ENCODE peak calls at places on chromosomes 1 and 21, in six cellular contexts. S is A549, L is K562, N is endothelial cell of umbilical vein, Q is H1, X is HepG2. T is an unnamed sample.

GRCh38 chr1:172851871-172852270 is 193.0 kb downstream of the FASLG start:
- DNase-seq in N (no peak), Q (no peak), S (no peak), X (no peak), L (no peak), T (no peak)

GRCh38 chr21:42366292-42367010 is at the start of gene TFF1:
- DNase-seq in N (peak; percentile 2), L (no peak), X (peak; percentile 71), S (peak; percentile 41), Q (no peak), T (no peak)

GRCh38 chr1:11918779-11919519 is 7.3 kb downstream of the KIAA2013 start:
- DNase-seq in N (no peak), Q (no peak), X (no peak), S (no peak), L (no peak), T (no peak)

GRCh38 chr1:110383311-110383990 is 7.4 kb downstream of the SLC16A4 start:
- DNase-seq in N (peak; percentile 1), Q (no peak), S (no peak), L (no peak), X (no peak), T (no peak)

GRCh38 chr1:225360119-225360518 is 67.7 kb downstream of the LBR start:
- DNase-seq in X (no peak), L (no peak), S (no peak), N (no peak), Q (no peak), T (no peak)

GRCh38 chr21:35719105-35719504 is 341.2 kb downstream of the SETD4 start:
- DNase-seq in Q (no peak), L (no peak), N (no peak), S (no peak), X (no peak), T (no peak)

GRCh38 chr1:32263744-32264143 is 12.7 kb downstream of the LCK start:
- DNase-seq in S (no peak), Q (no peak), N (no peak), X (no peak), L (no peak), T (no peak)

GRCh38 chr1:37147906-37148305 is 113.6 kb upstream of the GRIK3 start:
- DNase-seq in N (no peak), Q (no peak), S (no peak), L (no peak), X (no peak), T (no peak)

GRCh38 chr1:158798531-158798930 is 17.5 kb upstream of the OR6N2 start:
- DNase-seq in X (no peak), S (no peak), L (no peak), N (no peak), Q (no peak), T (no peak)

GRCh38 chr1:57142999-57143398 is 177.2 kb upstream of the C8B start:
- DNase-seq in N (no peak), X (no peak), Q (no peak), L (no peak), S (no peak), T (no peak)

GRCh38 chr1:203629509-203630082 is 3.0 kb downstream of the ATP2B4 start:
- DNase-seq in X (no peak), S (no peak), L (peak; percentile 74), Q (no peak), N (peak; percentile 64), T (peak; percentile 71)

GRCh38 chr1:228463559-228464455 is 23.4 kb upstream of the RNF187 start:
- DNase-seq in N (no peak), Q (no peak), S (peak; percentile 77), L (peak; percentile 94), X (no peak), T (peak; percentile 73)

GRCh38 chr1:8211620-8212442 is 106.1 kb upstream of the SLC45A1 start:
- DNase-seq in S (peak; percentile 57), L (no peak), Q (no peak), N (peak; percentile 92), X (peak; percentile 97), T (no peak)

GRCh38 chr1:28171246-28171645 is 5.2 kb downstream of the PTAFR start:
- DNase-seq in Q (no peak), N (no peak), X (no peak), S (no peak), L (no peak), T (no peak)

GRCh38 chr1:95126366-95126765 is 9.2 kb downstream of the TLCD4 start:
- DNase-seq in L (no peak), S (no peak), X (no peak), Q (no peak), N (no peak), T (no peak)

GRCh38 chr1:106080608-106081325 is 975.7 kb upstream of the PRMT6 start:
- DNase-seq in S (no peak), X (no peak), N (no peak), Q (no peak), L (no peak), T (peak; percentile 70)

GRCh38 chr21:36859744-36860501 is 106.5 kb downstream of the HLCS start:
- DNase-seq in Q (peak; percentile 31), N (peak; percentile 58), X (peak; percentile 81), L (peak; percentile 95), S (peak; percentile 63), T (peak; percentile 82)

GRCh38 chr1:210246447-210246846 is 13.9 kb downstream of the SERTAD4 start:
- DNase-seq in L (no peak), N (peak; percentile 42), X (no peak), S (no peak), Q (no peak), T (no peak)

DNA sequence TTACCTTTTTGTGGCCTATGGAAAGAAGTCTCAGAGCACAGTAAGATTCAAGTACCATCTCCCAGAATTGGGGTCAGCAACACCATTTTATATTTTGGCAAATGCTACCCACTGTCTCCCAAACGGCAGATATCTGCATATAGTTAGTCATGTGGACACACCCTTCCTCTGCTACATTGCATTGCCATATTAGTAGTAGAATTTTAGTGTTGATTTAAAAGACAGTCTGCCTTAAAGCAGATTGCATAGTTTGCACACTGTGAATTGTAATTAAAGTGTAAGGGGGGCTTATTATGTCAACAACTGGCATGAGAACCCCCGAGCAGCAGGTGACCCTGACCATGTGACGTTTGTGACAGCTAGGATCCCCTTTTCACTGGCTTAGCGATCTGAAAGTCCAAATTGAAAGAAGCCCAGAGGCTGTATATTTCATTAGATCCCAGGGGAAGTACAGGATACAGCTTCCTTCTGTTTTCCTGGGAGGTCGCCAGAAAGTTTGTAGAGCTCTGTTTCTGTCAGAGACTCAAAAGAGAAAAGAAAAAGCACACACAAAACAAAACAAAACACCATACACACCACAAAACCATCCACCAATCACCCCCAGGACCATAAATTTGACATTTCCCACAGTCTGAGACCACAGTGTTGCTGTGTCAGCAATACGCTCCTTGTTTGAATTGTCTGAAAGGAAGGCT is 172.4 kb downstream of the NFIA start:
- DNase-seq in Q (no peak), S (no peak), L (no peak), N (peak; percentile 70), X (no peak), T (no peak)
- TF ChIP-seq JUN in Q (no peak), S (no peak), L (no peak), N (no peak), X (no peak), T (no peak)

DNA sequence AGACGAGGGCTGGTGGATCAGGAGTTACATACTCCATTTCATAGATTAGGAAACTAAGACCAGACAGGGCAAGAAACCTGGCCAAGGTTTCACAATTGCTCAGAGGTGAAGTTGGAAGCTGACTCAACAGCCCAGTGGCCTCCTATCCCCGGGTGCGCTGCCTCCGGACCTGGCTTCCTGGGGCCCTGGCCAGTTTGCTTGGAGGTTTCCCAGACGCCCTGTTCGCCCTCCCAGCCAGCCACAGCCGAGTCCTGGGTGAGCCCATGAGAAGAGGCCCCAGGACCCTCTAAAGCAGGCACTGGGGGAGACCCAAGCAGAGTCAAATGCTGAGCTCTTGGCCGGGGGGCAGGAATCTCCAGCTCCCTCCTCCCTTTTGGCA is 180.1 kb downstream of the ZBTB18 start:
- DNase-seq in N (no peak), Q (no peak), X (no peak), S (no peak), L (no peak), T (no peak)
- TF ChIP-seq JUN in N (no peak), Q (no peak), X (no peak), S (no peak), L (no peak), T (no peak)

GRCh38 chr1:55399385-55399784 is 184.2 kb upstream of the USP24 start:
- DNase-seq in L (no peak), X (no peak), S (no peak), Q (no peak), N (peak; percentile 5), T (no peak)

GRCh38 chr1:55400560-55400959 is 185.4 kb upstream of the USP24 start:
- DNase-seq in S (no peak), X (no peak), N (no peak), L (no peak), Q (no peak), T (no peak)

GRCh38 chr1:55402676-55403464 is 187.7 kb upstream of the USP24 start:
- DNase-seq in L (no peak), S (no peak), X (no peak), Q (no peak), N (no peak), T (no peak)

DNA sequence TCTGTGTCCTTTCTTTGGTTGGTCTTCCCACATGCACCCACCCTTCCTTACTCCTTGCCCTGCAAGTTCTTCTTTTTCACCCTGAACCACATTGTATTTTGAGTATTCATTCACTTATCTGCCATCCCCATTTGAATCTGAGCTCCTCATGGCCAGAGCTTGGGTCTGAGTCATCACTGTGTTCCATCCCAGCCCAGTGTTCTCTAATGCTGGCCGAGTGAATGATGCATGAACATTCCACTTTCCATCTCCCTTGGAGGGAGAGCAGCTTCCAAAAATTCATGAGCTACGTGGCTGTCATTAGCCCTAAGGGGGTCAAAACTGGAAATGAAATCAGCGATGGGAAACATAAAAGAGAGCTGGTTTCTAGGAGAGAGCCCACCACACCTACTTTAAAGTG is 187.0 kb upstream of the USP24 start:
- DNase-seq in S (no peak), L (no peak), X (no peak), Q (no peak), N (no peak), T (no peak)
- TF ChIP-seq JUN in S (no peak), L (no peak), X (no peak), Q (no peak), N (no peak), T (no peak)

GRCh38 chr1:24952413-24952841 is 22.4 kb upstream of the RUNX3 start:
- DNase-seq in N (no peak), Q (no peak), X (no peak), S (no peak), L (peak; percentile 60), T (no peak)
- TF ChIP-seq JUN in N (no peak), Q (no peak), X (no peak), S (no peak), L (no peak), T (no peak)

GRCh38 chr1:233477359-233477758 is 136.5 kb upstream of the KCNK1 start:
- DNase-seq in S (no peak), Q (no peak), N (no peak), L (no peak), X (no peak), T (no peak)

GRCh38 chr1:233480198-233480597 is 133.7 kb upstream of the KCNK1 start:
- DNase-seq in S (no peak), Q (no peak), N (no peak), X (no peak), L (no peak), T (no peak)

GRCh38 chr1:233479026-233479890 is 134.6 kb upstream of the KCNK1 start:
- DNase-seq in Q (no peak), S (no peak), X (peak; percentile 7), L (no peak), N (no peak), T (no peak)

GRCh38 chr1:233482388-233482787 is 131.5 kb upstream of the KCNK1 start:
- DNase-seq in N (no peak), S (no peak), Q (no peak), X (no peak), L (no peak), T (no peak)

GRCh38 chr1:233478611-233479010 is 135.3 kb upstream of the KCNK1 start:
- DNase-seq in S (no peak), X (no peak), N (no peak), Q (no peak), L (no peak), T (no peak)
- TF ChIP-seq JUN in S (no peak), X (no peak), N (no peak), Q (no peak), L (no peak), T (no peak)